ENCODE peak calls at places on chromosomes 13 and 19, in ten cellular contexts. One of them, this sample, is unnamed.

GRCh38 chr13:33262069-33262487 is 23.5 kb downstream of the STARD13 start:
- DNase-seq in ovary: no peak
- DNase-seq in dorsolateral prefrontal cortex: peak
- DNase-seq in AG10803: no peak
- DNase-seq in body of pancreas: no peak
- DNase-seq in A549: no peak
- DNase-seq in brain microvascular endothelial cell: no peak
- DNase-seq in tibial nerve: no peak
- DNase-seq in endodermal cell: peak
- DNase-seq in cardiac fibroblast: peak
- DNase-seq in this sample: no peak

GRCh38 chr19:12052057-12052570 is 647 bp downstream of the ZNF878 start:
- DNase-seq in brain microvascular endothelial cell: no peak
- DNase-seq in endodermal cell: no peak
- DNase-seq in AG10803: no peak
- DNase-seq in tibial nerve: no peak
- DNase-seq in ovary: no peak
- DNase-seq in dorsolateral prefrontal cortex: no peak
- DNase-seq in cardiac fibroblast: peak
- DNase-seq in body of pancreas: peak
- DNase-seq in A549: no peak
- DNase-seq in this sample: no peak

GRCh38 chr13:47853236-47853635 is 147.8 kb downstream of the SUCLA2 start:
- DNase-seq in tibial nerve: no peak
- DNase-seq in endodermal cell: no peak
- DNase-seq in A549: no peak
- DNase-seq in body of pancreas: no peak
- DNase-seq in AG10803: peak
- DNase-seq in cardiac fibroblast: peak
- DNase-seq in dorsolateral prefrontal cortex: no peak
- DNase-seq in ovary: no peak
- DNase-seq in brain microvascular endothelial cell: peak
- DNase-seq in this sample: no peak

GRCh38 chr19:39203372-39204341 is at the start of gene SYCN:
- DNase-seq in AG10803: no peak
- DNase-seq in body of pancreas: peak
- DNase-seq in cardiac fibroblast: no peak
- DNase-seq in brain microvascular endothelial cell: no peak
- DNase-seq in ovary: no peak
- DNase-seq in dorsolateral prefrontal cortex: no peak
- DNase-seq in endodermal cell: peak
- DNase-seq in tibial nerve: no peak
- DNase-seq in A549: no peak
- DNase-seq in this sample: no peak

GRCh38 chr19:4911786-4912672 is 2.7 kb downstream of the UHRF1 start:
- DNase-seq in ovary: peak
- DNase-seq in body of pancreas: peak
- DNase-seq in AG10803: peak
- DNase-seq in brain microvascular endothelial cell: peak
- DNase-seq in dorsolateral prefrontal cortex: peak
- DNase-seq in tibial nerve: peak
- DNase-seq in endodermal cell: peak
- DNase-seq in cardiac fibroblast: peak
- DNase-seq in A549: peak
- DNase-seq in this sample: peak

GRCh38 chr19:42197375-42197817 is 20.1 kb downstream of the DEDD2 start:
- DNase-seq in tibial nerve: no peak
- DNase-seq in AG10803: no peak
- DNase-seq in ovary: no peak
- DNase-seq in body of pancreas: no peak
- DNase-seq in brain microvascular endothelial cell: no peak
- DNase-seq in cardiac fibroblast: no peak
- DNase-seq in A549: no peak
- DNase-seq in dorsolateral prefrontal cortex: no peak
- DNase-seq in endodermal cell: peak
- DNase-seq in this sample: no peak

GRCh38 chr13:44241638-44242037 is 132.0 kb upstream of the SERP2 start:
- DNase-seq in AG10803: no peak
- DNase-seq in brain microvascular endothelial cell: no peak
- DNase-seq in endodermal cell: no peak
- DNase-seq in body of pancreas: no peak
- DNase-seq in dorsolateral prefrontal cortex: no peak
- DNase-seq in tibial nerve: no peak
- DNase-seq in A549: no peak
- DNase-seq in ovary: no peak
- DNase-seq in cardiac fibroblast: no peak
- DNase-seq in this sample: no peak

GRCh38 chr19:55117063-55117635 is 288 bp downstream of the PPP1R12C start:
- DNase-seq in AG10803: no peak
- DNase-seq in ovary: peak
- DNase-seq in A549: no peak
- DNase-seq in tibial nerve: no peak
- DNase-seq in brain microvascular endothelial cell: no peak
- DNase-seq in body of pancreas: peak
- DNase-seq in dorsolateral prefrontal cortex: no peak
- DNase-seq in endodermal cell: peak
- DNase-seq in cardiac fibroblast: no peak
- DNase-seq in this sample: no peak

GRCh38 chr13:23570099-23570926 is at the start of gene TNFRSF19:
- DNase-seq in AG10803: peak
- DNase-seq in A549: no peak
- DNase-seq in cardiac fibroblast: peak
- DNase-seq in ovary: no peak
- DNase-seq in endodermal cell: peak
- DNase-seq in dorsolateral prefrontal cortex: no peak
- DNase-seq in brain microvascular endothelial cell: peak
- DNase-seq in tibial nerve: peak
- DNase-seq in body of pancreas: peak
- DNase-seq in this sample: no peak

GRCh38 chr13:23572836-23573235 is 2.6 kb downstream of the TNFRSF19 start:
- DNase-seq in brain microvascular endothelial cell: no peak
- DNase-seq in dorsolateral prefrontal cortex: no peak
- DNase-seq in body of pancreas: no peak
- DNase-seq in endodermal cell: no peak
- DNase-seq in AG10803: no peak
- DNase-seq in tibial nerve: no peak
- DNase-seq in ovary: no peak
- DNase-seq in cardiac fibroblast: no peak
- DNase-seq in A549: no peak
- DNase-seq in this sample: no peak

GRCh38 chr13:23570931-23571330 is 719 bp downstream of the TNFRSF19 start:
- DNase-seq in AG10803: peak
- DNase-seq in endodermal cell: no peak
- DNase-seq in ovary: no peak
- DNase-seq in A549: no peak
- DNase-seq in brain microvascular endothelial cell: no peak
- DNase-seq in body of pancreas: no peak
- DNase-seq in cardiac fibroblast: peak
- DNase-seq in dorsolateral prefrontal cortex: no peak
- DNase-seq in tibial nerve: no peak
- DNase-seq in this sample: no peak

GRCh38 chr13:23563085-23563484 is 7.1 kb upstream of the TNFRSF19 start:
- DNase-seq in dorsolateral prefrontal cortex: no peak
- DNase-seq in A549: no peak
- DNase-seq in ovary: no peak
- DNase-seq in brain microvascular endothelial cell: no peak
- DNase-seq in tibial nerve: no peak
- DNase-seq in endodermal cell: no peak
- DNase-seq in AG10803: no peak
- DNase-seq in cardiac fibroblast: no peak
- DNase-seq in body of pancreas: no peak
- DNase-seq in this sample: no peak

DNA sequence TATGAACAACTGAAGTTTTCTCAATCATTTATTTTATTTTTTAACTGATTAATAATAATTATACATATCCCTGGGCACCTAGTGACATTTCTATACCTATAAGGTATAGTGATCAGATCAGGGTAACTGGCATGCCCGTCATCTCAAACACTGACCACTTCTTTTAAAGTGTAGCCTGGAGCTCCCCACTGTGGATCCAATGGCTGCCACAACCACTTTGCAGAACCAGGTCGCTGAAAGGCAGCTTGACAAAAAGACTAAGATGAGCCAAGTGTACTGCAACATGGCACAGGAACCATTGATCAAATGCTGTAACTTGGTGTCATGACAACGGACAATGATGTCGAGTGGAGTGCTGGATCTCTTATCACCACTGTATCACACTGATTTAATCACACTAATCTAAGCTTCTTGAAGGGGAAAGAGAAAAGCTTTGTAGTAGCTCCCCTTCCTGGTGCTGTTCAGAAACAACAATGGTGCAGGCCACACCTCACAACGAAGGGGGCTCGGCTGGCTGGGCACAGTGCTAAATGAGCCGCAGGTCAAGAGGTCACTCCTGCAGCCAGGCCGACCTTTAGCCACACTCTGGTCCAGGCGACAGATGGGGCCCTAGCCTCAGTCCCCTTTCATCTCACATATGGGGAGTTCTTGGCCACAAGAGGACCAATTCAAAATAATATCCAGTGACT is 2.3 kb upstream of the TNFRSF19 start:
- DNase-seq in brain microvascular endothelial cell: peak
- DNase-seq in ovary: no peak
- DNase-seq in AG10803: peak
- DNase-seq in cardiac fibroblast: no peak
- DNase-seq in endodermal cell: peak
- DNase-seq in A549: no peak
- DNase-seq in tibial nerve: no peak
- DNase-seq in body of pancreas: no peak
- DNase-seq in dorsolateral prefrontal cortex: no peak
- DNase-seq in this sample: no peak
- TF ChIP-seq CTCF in brain microvascular endothelial cell: peak
- TF ChIP-seq CTCF in ovary: no peak
- TF ChIP-seq CTCF in AG10803: peak
- TF ChIP-seq CTCF in cardiac fibroblast: no peak
- TF ChIP-seq CTCF in endodermal cell: peak
- TF ChIP-seq CTCF in A549: no peak
- TF ChIP-seq CTCF in tibial nerve: no peak
- TF ChIP-seq CTCF in body of pancreas: no peak
- TF ChIP-seq CTCF in dorsolateral prefrontal cortex: no peak
- TF ChIP-seq CTCF in this sample: no peak

GRCh38 chr13:59609421-59609820 is 554.3 kb downstream of the DIAPH3 start:
- DNase-seq in dorsolateral prefrontal cortex: no peak
- DNase-seq in cardiac fibroblast: no peak
- DNase-seq in body of pancreas: no peak
- DNase-seq in brain microvascular endothelial cell: no peak
- DNase-seq in A549: no peak
- DNase-seq in tibial nerve: no peak
- DNase-seq in ovary: no peak
- DNase-seq in endodermal cell: no peak
- DNase-seq in AG10803: no peak
- DNase-seq in this sample: no peak

GRCh38 chr13:59601993-59602392 is 561.7 kb downstream of the DIAPH3 start:
- DNase-seq in A549: no peak
- DNase-seq in tibial nerve: no peak
- DNase-seq in body of pancreas: no peak
- DNase-seq in brain microvascular endothelial cell: no peak
- DNase-seq in AG10803: no peak
- DNase-seq in cardiac fibroblast: peak
- DNase-seq in endodermal cell: no peak
- DNase-seq in dorsolateral prefrontal cortex: no peak
- DNase-seq in ovary: no peak
- DNase-seq in this sample: no peak

GRCh38 chr13:59607172-59607571 is 556.6 kb downstream of the DIAPH3 start:
- DNase-seq in cardiac fibroblast: no peak
- DNase-seq in AG10803: no peak
- DNase-seq in tibial nerve: no peak
- DNase-seq in A549: no peak
- DNase-seq in body of pancreas: no peak
- DNase-seq in dorsolateral prefrontal cortex: no peak
- DNase-seq in brain microvascular endothelial cell: no peak
- DNase-seq in endodermal cell: no peak
- DNase-seq in ovary: no peak
- DNase-seq in this sample: no peak

GRCh38 chr13:59607780-59608233 is 555.9 kb downstream of the DIAPH3 start:
- DNase-seq in AG10803: no peak
- DNase-seq in dorsolateral prefrontal cortex: no peak
- DNase-seq in body of pancreas: no peak
- DNase-seq in tibial nerve: no peak
- DNase-seq in brain microvascular endothelial cell: no peak
- DNase-seq in cardiac fibroblast: no peak
- DNase-seq in endodermal cell: no peak
- DNase-seq in ovary: no peak
- DNase-seq in A549: no peak
- DNase-seq in this sample: no peak

DNA sequence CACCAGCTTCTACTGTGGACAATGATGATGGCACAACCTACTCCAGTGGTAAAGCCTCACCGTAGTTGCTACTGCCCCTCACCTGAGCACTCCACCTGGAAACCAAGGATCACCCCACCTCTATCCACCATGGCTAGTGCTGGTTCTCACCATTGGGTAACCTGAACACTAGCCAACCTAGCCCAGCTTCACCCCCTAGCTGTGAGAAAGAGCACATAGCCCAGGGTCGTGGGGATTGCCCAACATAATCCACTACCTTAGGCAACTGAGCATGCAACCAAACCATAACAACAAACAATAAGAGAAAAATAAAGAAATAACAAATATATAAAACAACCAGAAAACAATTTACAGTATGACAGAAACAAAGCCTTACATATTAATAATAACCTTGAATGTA is 560.1 kb downstream of the DIAPH3 start:
- DNase-seq in endodermal cell: no peak
- DNase-seq in dorsolateral prefrontal cortex: no peak
- DNase-seq in brain microvascular endothelial cell: no peak
- DNase-seq in A549: no peak
- DNase-seq in body of pancreas: no peak
- DNase-seq in cardiac fibroblast: no peak
- DNase-seq in tibial nerve: no peak
- DNase-seq in AG10803: no peak
- DNase-seq in ovary: no peak
- DNase-seq in this sample: no peak
- TF ChIP-seq CTCF in endodermal cell: peak
- TF ChIP-seq CTCF in dorsolateral prefrontal cortex: no peak
- TF ChIP-seq CTCF in brain microvascular endothelial cell: no peak
- TF ChIP-seq CTCF in A549: no peak
- TF ChIP-seq CTCF in body of pancreas: no peak
- TF ChIP-seq CTCF in cardiac fibroblast: no peak
- TF ChIP-seq CTCF in tibial nerve: no peak
- TF ChIP-seq CTCF in AG10803: no peak
- TF ChIP-seq CTCF in ovary: no peak
- TF ChIP-seq CTCF in this sample: no peak

DNA sequence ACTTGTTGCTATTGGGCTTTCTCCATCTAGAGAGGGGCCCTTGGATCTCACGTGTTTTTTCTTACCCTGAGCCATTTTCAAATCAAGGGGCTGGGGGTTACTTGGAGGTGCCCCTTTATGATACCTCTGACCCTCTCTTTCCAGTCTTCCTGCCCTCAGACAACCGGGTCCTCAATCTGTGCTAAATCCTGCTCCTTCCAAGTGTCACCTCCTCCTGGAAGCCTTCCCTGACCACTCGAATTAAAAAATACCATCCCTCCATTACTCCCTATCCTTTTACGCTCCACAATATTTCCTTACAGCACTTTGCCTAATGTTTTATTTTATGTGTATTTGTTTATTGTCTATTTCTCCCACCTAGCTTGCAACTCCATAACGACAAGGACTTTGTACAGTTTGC is 3.3 kb downstream of the KLK8 start:
- DNase-seq in brain microvascular endothelial cell: no peak
- DNase-seq in ovary: no peak
- DNase-seq in endodermal cell: no peak
- DNase-seq in AG10803: no peak
- DNase-seq in tibial nerve: no peak
- DNase-seq in body of pancreas: no peak
- DNase-seq in cardiac fibroblast: no peak
- DNase-seq in dorsolateral prefrontal cortex: no peak
- DNase-seq in A549: no peak
- DNase-seq in this sample: no peak
- TF ChIP-seq CTCF in brain microvascular endothelial cell: no peak
- TF ChIP-seq CTCF in ovary: no peak
- TF ChIP-seq CTCF in endodermal cell: no peak
- TF ChIP-seq CTCF in AG10803: no peak
- TF ChIP-seq CTCF in tibial nerve: no peak
- TF ChIP-seq CTCF in body of pancreas: no peak
- TF ChIP-seq CTCF in cardiac fibroblast: no peak
- TF ChIP-seq CTCF in dorsolateral prefrontal cortex: no peak
- TF ChIP-seq CTCF in A549: no peak
- TF ChIP-seq CTCF in this sample: no peak

GRCh38 chr19:43762814-43763213 is 8.1 kb upstream of the SMG9 start:
- DNase-seq in body of pancreas: no peak
- DNase-seq in cardiac fibroblast: no peak
- DNase-seq in tibial nerve: no peak
- DNase-seq in brain microvascular endothelial cell: no peak
- DNase-seq in dorsolateral prefrontal cortex: no peak
- DNase-seq in AG10803: no peak
- DNase-seq in endodermal cell: no peak
- DNase-seq in ovary: no peak
- DNase-seq in A549: no peak
- DNase-seq in this sample: no peak

GRCh38 chr19:43763473-43763939 is 8.7 kb upstream of the SMG9 start:
- DNase-seq in body of pancreas: no peak
- DNase-seq in brain microvascular endothelial cell: no peak
- DNase-seq in A549: no peak
- DNase-seq in tibial nerve: no peak
- DNase-seq in AG10803: peak
- DNase-seq in ovary: no peak
- DNase-seq in dorsolateral prefrontal cortex: no peak
- DNase-seq in cardiac fibroblast: peak
- DNase-seq in endodermal cell: no peak
- DNase-seq in this sample: no peak

GRCh38 chr19:43755256-43755801 is 567 bp upstream of the SMG9 start:
- DNase-seq in tibial nerve: peak
- DNase-seq in cardiac fibroblast: peak
- DNase-seq in brain microvascular endothelial cell: peak
- DNase-seq in AG10803: peak
- DNase-seq in dorsolateral prefrontal cortex: peak
- DNase-seq in A549: peak
- DNase-seq in body of pancreas: peak
- DNase-seq in ovary: peak
- DNase-seq in endodermal cell: peak
- DNase-seq in this sample: no peak

GRCh38 chr19:43760941-43761340 is 6.2 kb upstream of the SMG9 start:
- DNase-seq in endodermal cell: no peak
- DNase-seq in tibial nerve: no peak
- DNase-seq in cardiac fibroblast: no peak
- DNase-seq in AG10803: no peak
- DNase-seq in A549: no peak
- DNase-seq in ovary: no peak
- DNase-seq in brain microvascular endothelial cell: peak
- DNase-seq in body of pancreas: no peak
- DNase-seq in dorsolateral prefrontal cortex: no peak
- DNase-seq in this sample: no peak

DNA sequence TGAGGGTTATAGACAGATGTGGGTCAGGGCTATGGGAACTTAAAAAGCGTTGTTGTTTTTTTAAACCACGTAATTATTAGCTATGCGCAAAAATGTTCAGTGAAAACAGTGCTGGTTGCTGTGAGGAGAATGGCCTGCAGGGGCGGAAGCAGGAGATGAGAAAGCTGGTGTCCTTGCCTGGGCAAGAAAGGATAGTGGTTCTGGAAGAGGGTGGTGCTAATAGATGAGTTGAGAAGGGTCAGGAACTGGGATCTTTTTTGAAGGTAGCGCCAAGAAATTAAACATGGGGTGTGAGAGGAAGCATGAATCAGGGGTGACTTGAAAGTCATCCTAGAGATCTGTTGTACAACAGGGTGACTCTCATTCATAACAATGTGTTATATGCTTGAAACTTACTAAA is 4.8 kb upstream of the SMG9 start:
- DNase-seq in brain microvascular endothelial cell: peak
- DNase-seq in ovary: no peak
- DNase-seq in AG10803: peak
- DNase-seq in body of pancreas: no peak
- DNase-seq in A549: peak
- DNase-seq in endodermal cell: peak
- DNase-seq in cardiac fibroblast: peak
- DNase-seq in tibial nerve: no peak
- DNase-seq in dorsolateral prefrontal cortex: no peak
- DNase-seq in this sample: no peak
- TF ChIP-seq CTCF in brain microvascular endothelial cell: peak
- TF ChIP-seq CTCF in ovary: no peak
- TF ChIP-seq CTCF in AG10803: peak
- TF ChIP-seq CTCF in body of pancreas: no peak
- TF ChIP-seq CTCF in A549: peak
- TF ChIP-seq CTCF in endodermal cell: peak
- TF ChIP-seq CTCF in cardiac fibroblast: peak
- TF ChIP-seq CTCF in tibial nerve: no peak
- TF ChIP-seq CTCF in dorsolateral prefrontal cortex: no peak
- TF ChIP-seq CTCF in this sample: peak

This sample was measured in AG09319.